ENCODE peak calls at places on chromosome 21, in ten cellular contexts. A is cardiac muscle cell, P is Panc1, H is tibial nerve, K is colonic mucosa, J is osteoblast, Y is PC-9, Z is mammary epithelial cell, N is endothelial cell of umbilical vein, T is aorta. C is an unnamed sample. For H3K4me1 and H3K9me3, the result is how much of the 10 kb centered on the place peaks cover.

GRCh38 chr21:38806153-38806941 is 618 bp downstream of the ETS2 start:
- DNase-seq in A (peak), P (no peak), H (no peak), K (peak), J (no peak), Y (no peak), Z (no peak), N (no peak), T (peak), C (no peak)

GRCh38 chr21:32562426-32562825 is 22.9 kb downstream of the TCP10L start:
- DNase-seq in A (peak), P (no peak), H (no peak), K (no peak), J (peak), Y (no peak), Z (no peak), N (peak), T (no peak), C (peak)

GRCh38 chr21:9758888-9759287 is 762.5 kb upstream of the TPTE start:
- DNase-seq in A (no peak), P (no peak), H (no peak), K (no peak), J (no peak), Y (no peak), Z (no peak), N (no peak), T (no peak), C (no peak)

GRCh38 chr21:15293251-15293650 is 228.5 kb upstream of the NRIP1 start:
- DNase-seq in A (peak), P (peak), H (no peak), K (no peak), J (peak), Y (peak), Z (peak), N (peak), T (no peak), C (no peak)

GRCh38 chr21:32094792-32095191 is 184.1 kb downstream of the MIS18A start:
- DNase-seq in A (no peak), P (no peak), H (no peak), K (no peak), J (no peak), Y (no peak), Z (no peak), N (peak), T (no peak), C (no peak)

GRCh38 chr21:16841917-16842316 is 670.9 kb upstream of the CXADR start:
- DNase-seq in A (no peak), P (no peak), H (no peak), K (no peak), J (no peak), Y (no peak), Z (no peak), N (no peak), T (no peak), C (no peak)

GRCh38 chr21:15730484-15731242 is 881 bp downstream of the USP25 start:
- DNase-seq in A (no peak), P (no peak), H (no peak), K (peak), J (peak), Y (no peak), Z (peak), N (peak), T (no peak), C (no peak)

GRCh38 chr21:19771881-19772280 is 1226.3 kb upstream of the NCAM2 start:
- DNase-seq in A (no peak), P (no peak), H (no peak), K (no peak), J (no peak), Y (no peak), Z (no peak), N (no peak), T (no peak), C (no peak)

GRCh38 chr21:22476726-22477646 is 1478.8 kb downstream of the NCAM2 start:
- DNase-seq in A (no peak), P (no peak), H (no peak), K (no peak), J (no peak), Y (no peak), Z (no peak), N (no peak), T (no peak), C (no peak)

GRCh38 chr21:30216041-30216723 is at the start of gene CLDN8:
- DNase-seq in A (no peak), P (no peak), H (no peak), K (peak), J (no peak), Y (peak), Z (peak), N (no peak), T (no peak), C (no peak)
- H3K4me3 ChIP-seq in A (no peak), P (no peak), H (no peak), K (peak), J (no peak), Y (no peak), Z (no peak), N (no peak), T (no peak), C (no peak)

GRCh38 chr21:37463083-37463780 is 96.7 kb downstream of the DYRK1A start:
- DNase-seq in A (no peak), P (peak), H (no peak), K (no peak), J (peak), Y (peak), Z (peak), N (peak), T (no peak), C (peak)
- H3K4me1 ChIP-seq in A (under half), P (under half), H (under half), K (under half), J (under half), Y (under half), Z (under half), N (under half), T (under half), C (under half)

DNA sequence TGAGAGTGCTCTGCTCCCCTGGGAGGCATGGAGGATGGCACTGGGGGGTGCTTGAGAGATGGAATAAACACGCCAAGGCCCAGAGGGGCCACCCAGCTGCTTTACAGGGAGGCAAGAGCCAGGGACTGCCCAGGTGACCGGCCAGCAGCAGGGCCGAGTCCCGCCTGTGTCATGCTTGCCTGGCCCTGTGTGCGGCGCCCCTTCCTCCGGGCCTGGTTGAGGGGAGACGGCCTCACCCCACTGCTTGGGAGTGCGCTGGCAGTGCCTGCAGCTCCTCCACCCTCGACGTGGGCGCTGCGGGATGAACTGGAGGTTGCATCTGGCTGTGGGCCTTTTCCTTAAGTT is 33.1 kb upstream of the COL6A2 start:
- DNase-seq in A (no peak), P (no peak), H (no peak), K (no peak), J (no peak), Y (no peak), Z (no peak), N (no peak), T (peak), C (no peak)
- H3K9me3 ChIP-seq in A (under half), P (under half), H (under half), K (under half), J (under half), Y (under half), Z (under half), N (under half), T (under half), C (under half)

DNA sequence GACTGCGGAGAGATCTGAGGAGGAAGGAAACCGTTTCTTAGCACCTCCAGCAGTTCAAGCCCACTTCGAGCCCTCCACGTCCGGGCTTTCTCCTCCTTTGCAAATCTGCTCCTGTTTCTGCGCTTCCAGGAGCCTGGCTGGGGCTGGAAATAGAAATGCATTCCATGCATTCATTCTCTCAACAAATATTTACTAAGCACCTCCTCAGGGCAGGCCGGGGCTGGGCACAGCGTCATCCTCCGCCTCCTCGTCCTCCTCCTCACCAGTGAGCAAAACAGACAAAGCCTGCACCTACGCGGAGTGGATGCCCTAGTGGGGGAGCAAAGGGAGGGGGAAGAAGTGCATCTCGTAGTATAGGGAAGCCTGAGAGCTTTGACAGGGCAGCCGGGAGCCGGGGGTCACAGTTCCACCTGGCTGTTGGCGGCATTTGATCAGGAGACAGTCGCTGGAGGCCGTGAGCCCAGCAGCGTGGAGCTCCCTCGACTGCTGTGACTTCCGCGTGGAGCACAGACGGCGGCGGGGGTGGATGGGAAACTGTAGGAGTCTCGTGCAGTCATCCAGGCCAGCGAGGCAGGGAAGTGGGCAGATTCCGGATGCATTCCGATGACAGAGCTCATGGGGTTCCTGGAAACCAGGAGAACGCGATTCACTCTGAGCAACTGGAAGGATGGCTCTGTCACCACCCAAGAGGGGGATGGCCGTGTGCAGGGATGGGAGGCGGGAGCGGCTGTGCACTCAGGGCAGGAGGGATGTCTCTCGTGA is 93.4 kb downstream of the SIK1 start:
- DNase-seq in A (peak), P (no peak), H (no peak), K (no peak), J (peak), Y (peak), Z (peak), N (peak), T (no peak), C (peak)
- H3K4me3 ChIP-seq in A (no peak), P (no peak), H (no peak), K (no peak), J (peak), Y (peak), Z (peak), N (no peak), T (no peak), C (no peak)